ENCODE peak calls at places on chromosomes 2 and 18, in nine cellular contexts. One of them, this sample, is unnamed.

GRCh38 chr2:240203842-240204270 is 63.4 kb upstream of the OTOS start:
- DNase-seq in neural crest cell: no peak
- DNase-seq in anterior cingulate cortex: no peak
- DNase-seq in nucleus accumbens: no peak
- DNase-seq in ACHN: no peak
- DNase-seq in foreskin keratinocyte: no peak
- DNase-seq in prostate gland: no peak
- DNase-seq in LoVo: no peak
- DNase-seq in NCI-H69: no peak
- DNase-seq in this sample: no peak

GRCh38 chr2:85888020-85888744 is 608 bp downstream of the ST3GAL5 start:
- DNase-seq in ACHN: peak; percentile 12
- DNase-seq in nucleus accumbens: peak; percentile 43
- DNase-seq in prostate gland: no peak
- DNase-seq in foreskin keratinocyte: no peak
- DNase-seq in NCI-H69: peak; percentile 60
- DNase-seq in neural crest cell: no peak
- DNase-seq in anterior cingulate cortex: peak; percentile 66
- DNase-seq in LoVo: no peak
- DNase-seq in this sample: no peak

GRCh38 chr2:222796413-222797103 is 64.3 kb upstream of the ACSL3 start:
- DNase-seq in LoVo: no peak
- DNase-seq in neural crest cell: no peak
- DNase-seq in NCI-H69: peak; percentile 79
- DNase-seq in ACHN: no peak
- DNase-seq in prostate gland: peak; percentile 72
- DNase-seq in nucleus accumbens: no peak
- DNase-seq in foreskin keratinocyte: no peak
- DNase-seq in anterior cingulate cortex: peak; percentile 13
- DNase-seq in this sample: no peak

GRCh38 chr2:220764246-220764645 is 807.9 kb downstream of the EPHA4 start:
- DNase-seq in foreskin keratinocyte: no peak
- DNase-seq in anterior cingulate cortex: no peak
- DNase-seq in nucleus accumbens: no peak
- DNase-seq in LoVo: no peak
- DNase-seq in NCI-H69: peak; percentile 77
- DNase-seq in prostate gland: no peak
- DNase-seq in ACHN: no peak
- DNase-seq in neural crest cell: no peak
- DNase-seq in this sample: no peak

GRCh38 chr2:28398101-28398834 is 5.6 kb downstream of the FOSL2 start:
- DNase-seq in ACHN: peak; percentile 67
- DNase-seq in prostate gland: no peak
- DNase-seq in LoVo: no peak
- DNase-seq in NCI-H69: peak; percentile 38
- DNase-seq in neural crest cell: no peak
- DNase-seq in nucleus accumbens: no peak
- DNase-seq in foreskin keratinocyte: no peak
- DNase-seq in anterior cingulate cortex: peak; percentile 15
- DNase-seq in this sample: no peak

GRCh38 chr2:115910270-115910669 is 1467.8 kb downstream of the DPP10 start:
- DNase-seq in LoVo: no peak
- DNase-seq in neural crest cell: peak; percentile 1
- DNase-seq in foreskin keratinocyte: no peak
- DNase-seq in nucleus accumbens: no peak
- DNase-seq in prostate gland: no peak
- DNase-seq in anterior cingulate cortex: no peak
- DNase-seq in NCI-H69: no peak
- DNase-seq in ACHN: peak; percentile 31
- DNase-seq in this sample: no peak

GRCh38 chr2:109218087-109218791 is 89.2 kb downstream of the SH3RF3 start:
- DNase-seq in LoVo: peak; percentile 49
- DNase-seq in anterior cingulate cortex: no peak
- DNase-seq in neural crest cell: no peak
- DNase-seq in nucleus accumbens: no peak
- DNase-seq in prostate gland: no peak
- DNase-seq in foreskin keratinocyte: no peak
- DNase-seq in ACHN: no peak
- DNase-seq in NCI-H69: peak; percentile 57
- DNase-seq in this sample: no peak

GRCh38 chr2:173053043-173053699 is 22.5 kb upstream of the MAP3K20 start:
- DNase-seq in ACHN: peak; percentile 64
- DNase-seq in neural crest cell: no peak
- DNase-seq in nucleus accumbens: no peak
- DNase-seq in NCI-H69: no peak
- DNase-seq in foreskin keratinocyte: no peak
- DNase-seq in prostate gland: no peak
- DNase-seq in LoVo: no peak
- DNase-seq in anterior cingulate cortex: no peak
- DNase-seq in this sample: no peak

GRCh38 chr18:62586148-62586774 is 63.4 kb downstream of the ZCCHC2 start:
- DNase-seq in nucleus accumbens: peak; percentile 59
- DNase-seq in foreskin keratinocyte: no peak
- DNase-seq in LoVo: peak; percentile 68
- DNase-seq in NCI-H69: peak; percentile 88
- DNase-seq in ACHN: peak; percentile 58
- DNase-seq in neural crest cell: peak; percentile 81
- DNase-seq in prostate gland: peak; percentile 44
- DNase-seq in anterior cingulate cortex: peak; percentile 72
- DNase-seq in this sample: peak; percentile 52

GRCh38 chr2:18176679-18177215 is 298.3 kb downstream of the KCNS3 start:
- DNase-seq in ACHN: no peak
- DNase-seq in prostate gland: no peak
- DNase-seq in foreskin keratinocyte: no peak
- DNase-seq in anterior cingulate cortex: no peak
- DNase-seq in nucleus accumbens: no peak
- DNase-seq in neural crest cell: no peak
- DNase-seq in LoVo: no peak
- DNase-seq in NCI-H69: no peak
- DNase-seq in this sample: no peak

GRCh38 chr2:105328281-105329196 is 996 bp downstream of the TGFBRAP1 start:
- DNase-seq in ACHN: peak; percentile 86
- DNase-seq in nucleus accumbens: no peak
- DNase-seq in anterior cingulate cortex: peak; percentile 34
- DNase-seq in LoVo: no peak
- DNase-seq in neural crest cell: no peak
- DNase-seq in foreskin keratinocyte: peak; percentile 66
- DNase-seq in prostate gland: peak; percentile 15
- DNase-seq in NCI-H69: peak; percentile 44
- DNase-seq in this sample: no peak

GRCh38 chr2:67462741-67463496 is 65.8 kb downstream of the ETAA1 start:
- DNase-seq in anterior cingulate cortex: no peak
- DNase-seq in prostate gland: no peak
- DNase-seq in ACHN: no peak
- DNase-seq in NCI-H69: peak; percentile 47
- DNase-seq in foreskin keratinocyte: peak; percentile 71
- DNase-seq in neural crest cell: no peak
- DNase-seq in LoVo: no peak
- DNase-seq in nucleus accumbens: no peak
- DNase-seq in this sample: no peak

GRCh38 chr2:217830807-217831206 is 172.0 kb downstream of the TNS1 start:
- DNase-seq in anterior cingulate cortex: no peak
- DNase-seq in foreskin keratinocyte: no peak
- DNase-seq in prostate gland: no peak
- DNase-seq in neural crest cell: no peak
- DNase-seq in nucleus accumbens: no peak
- DNase-seq in ACHN: no peak
- DNase-seq in LoVo: no peak
- DNase-seq in NCI-H69: no peak
- DNase-seq in this sample: no peak

GRCh38 chr2:65227035-65227470 is 578 bp upstream of the ACTR2 start:
- DNase-seq in nucleus accumbens: no peak
- DNase-seq in foreskin keratinocyte: no peak
- DNase-seq in anterior cingulate cortex: no peak
- DNase-seq in NCI-H69: peak; percentile 34
- DNase-seq in ACHN: peak; percentile 39
- DNase-seq in prostate gland: no peak
- DNase-seq in neural crest cell: no peak
- DNase-seq in LoVo: no peak
- DNase-seq in this sample: no peak

GRCh38 chr2:24453379-24454073 is 37.5 kb upstream of the NCOA1 start:
- DNase-seq in foreskin keratinocyte: no peak
- DNase-seq in anterior cingulate cortex: no peak
- DNase-seq in nucleus accumbens: no peak
- DNase-seq in ACHN: no peak
- DNase-seq in neural crest cell: no peak
- DNase-seq in LoVo: no peak
- DNase-seq in prostate gland: no peak
- DNase-seq in NCI-H69: no peak
- DNase-seq in this sample: no peak